ENCODE peak calls at places on chromosomes 12 and 14, in nine cellular contexts. O, Q, Z, U, J, W, S, V and I are unnamed samples.

GRCh38 chr12:68279227-68280054 is 26.0 kb upstream of the IL22 start:
- DNase-seq in O (no peak), Q (no peak), Z (no peak), U (no peak), J (no peak), W (no peak), S (no peak), V (no peak), I (peak)

GRCh38 chr14:66005899-66006434 is 480.2 kb upstream of the CCDC196 start:
- DNase-seq in O (no peak), Q (no peak), Z (no peak), U (no peak), J (no peak), W (no peak), S (no peak), V (no peak), I (no peak)

GRCh38 chr12:132075714-132076553 is 68.2 kb downstream of the DDX51 start:
- DNase-seq in O (no peak), Q (no peak), Z (no peak), U (no peak), J (no peak), W (no peak), S (no peak), V (no peak), I (no peak)

GRCh38 chr12:15627995-15628945 is 160.9 kb downstream of the EPS8 start:
- DNase-seq in O (no peak), Q (no peak), Z (no peak), U (no peak), J (no peak), W (no peak), S (no peak), V (no peak), I (no peak)

GRCh38 chr14:103716899-103717411 is 1.3 kb downstream of the ZFYVE21 start:
- DNase-seq in O (no peak), Q (no peak), Z (no peak), U (no peak), J (no peak), W (no peak), S (no peak), V (no peak), I (no peak)

GRCh38 chr12:111430418-111431353 is 25.0 kb downstream of the SH2B3 start:
- DNase-seq in O (no peak), Q (no peak), Z (no peak), U (no peak), J (no peak), W (no peak), S (no peak), V (no peak), I (no peak)

GRCh38 chr14:55930016-55930784 is 188.0 kb upstream of the PELI2 start:
- DNase-seq in O (no peak), Q (no peak), Z (no peak), U (no peak), J (no peak), W (no peak), S (no peak), V (no peak), I (no peak)

GRCh38 chr12:15937902-15938301 is 26.8 kb downstream of the DERA start:
- DNase-seq in O (no peak), Q (no peak), Z (no peak), U (no peak), J (no peak), W (no peak), S (no peak), V (no peak), I (no peak)

GRCh38 chr12:54421175-54421872 is 2.3 kb upstream of the ITGA5 start:
- DNase-seq in O (no peak), Q (peak), Z (no peak), U (peak), J (no peak), W (no peak), S (peak), V (peak), I (no peak)

GRCh38 chr14:99892406-99892805 is 99.2 kb downstream of the EML1 start:
- DNase-seq in O (no peak), Q (no peak), Z (no peak), U (no peak), J (no peak), W (no peak), S (no peak), V (peak), I (no peak)

GRCh38 chr12:92796650-92797049 is 93.9 kb downstream of the PLEKHG7 start:
- DNase-seq in O (no peak), Q (no peak), Z (no peak), U (no peak), J (no peak), W (no peak), S (no peak), V (no peak), I (no peak)

GRCh38 chr12:32419520-32419960 is 20.2 kb downstream of the FGD4 start:
- DNase-seq in O (no peak), Q (no peak), Z (no peak), U (no peak), J (no peak), W (no peak), S (no peak), V (no peak), I (peak)

GRCh38 chr14:34059925-34060746 is 109.3 kb upstream of the EGLN3 start:
- DNase-seq in O (peak), Q (peak), Z (peak), U (peak), J (no peak), W (peak), S (peak), V (peak), I (peak)

GRCh38 chr12:122137681-122138080 is 36.3 kb downstream of the IL31 start:
- DNase-seq in O (no peak), Q (no peak), Z (no peak), U (no peak), J (no peak), W (no peak), S (no peak), V (no peak), I (no peak)

GRCh38 chr12:85626031-85626781 is 210.0 kb downstream of the RASSF9 start:
- DNase-seq in O (no peak), Q (no peak), Z (no peak), U (no peak), J (no peak), W (no peak), S (no peak), V (no peak), I (no peak)

GRCh38 chr14:76866469-76866868 is 40.3 kb downstream of the LRRC74A start:
- DNase-seq in O (no peak), Q (no peak), Z (no peak), U (no peak), J (no peak), W (no peak), S (no peak), V (no peak), I (no peak)

GRCh38 chr12:53219956-53220856 is 11.8 kb downstream of the RARG start:
- DNase-seq in O (peak), Q (peak), Z (peak), U (peak), J (no peak), W (peak), S (peak), V (no peak), I (peak)

GRCh38 chr14:91255026-91255695 is 10.7 kb upstream of the GPR68 start:
- DNase-seq in O (no peak), Q (no peak), Z (no peak), U (no peak), J (no peak), W (no peak), S (no peak), V (no peak), I (no peak)

GRCh38 chr12:54173066-54173726 is 15.6 kb downstream of the SMUG1 start:
- DNase-seq in O (no peak), Q (peak), Z (peak), U (peak), J (no peak), W (peak), S (peak), V (no peak), I (no peak)

GRCh38 chr14:29216774-29217232 is 450.2 kb downstream of the FOXG1 start:
- DNase-seq in O (no peak), Q (no peak), Z (no peak), U (no peak), J (no peak), W (no peak), S (no peak), V (no peak), I (no peak)

GRCh38 chr12:3122841-3123678 is 45.9 kb downstream of the TSPAN9 start:
- DNase-seq in O (no peak), Q (no peak), Z (no peak), U (peak), J (no peak), W (no peak), S (no peak), V (no peak), I (peak)

GRCh38 chr12:93978553-93978952 is 169.8 kb upstream of the PLXNC1 start:
- DNase-seq in O (no peak), Q (no peak), Z (no peak), U (peak), J (no peak), W (no peak), S (peak), V (no peak), I (no peak)

GRCh38 chr14:55129428-55130193 is 559 bp downstream of the LGALS3 start:
- DNase-seq in O (peak), Q (peak), Z (peak), U (peak), J (no peak), W (peak), S (peak), V (peak), I (peak)

GRCh38 chr14:80645667-80646413 is 295.7 kb downstream of the CEP128 start:
- DNase-seq in O (no peak), Q (no peak), Z (no peak), U (no peak), J (no peak), W (no peak), S (no peak), V (no peak), I (no peak)

GRCh38 chr14:56125772-56126411 is 7.7 kb downstream of the PELI2 start:
- DNase-seq in O (no peak), Q (no peak), Z (no peak), U (no peak), J (no peak), W (no peak), S (no peak), V (no peak), I (no peak)

GRCh38 chr14:104864267-104865068 is 600 bp upstream of the CEP170B start:
- DNase-seq in O (peak), Q (peak), Z (peak), U (no peak), J (no peak), W (peak), S (peak), V (no peak), I (peak)

GRCh38 chr14:30355431-30355913 is 203.5 kb upstream of the G2E3 start:
- DNase-seq in O (no peak), Q (no peak), Z (no peak), U (no peak), J (peak), W (no peak), S (no peak), V (no peak), I (no peak)

GRCh38 chr14:64765740-64766302 is 61.6 kb downstream of the PLEKHG3 start:
- DNase-seq in O (no peak), Q (no peak), Z (no peak), U (no peak), J (no peak), W (no peak), S (no peak), V (no peak), I (no peak)

GRCh38 chr14:63203618-63204406 is 431 bp upstream of the RHOJ start:
- DNase-seq in O (no peak), Q (peak), Z (peak), U (peak), J (no peak), W (peak), S (peak), V (peak), I (peak)

GRCh38 chr12:16939871-16940306 is 333.9 kb upstream of the LMO3 start:
- DNase-seq in O (peak), Q (peak), Z (no peak), U (no peak), J (peak), W (peak), S (no peak), V (no peak), I (peak)

GRCh38 chr12:111154180-111154579 is 214.7 kb downstream of the PHETA1 start:
- DNase-seq in O (no peak), Q (no peak), Z (no peak), U (no peak), J (no peak), W (no peak), S (no peak), V (no peak), I (no peak)

GRCh38 chr12:77830502-77830901 is at the start of gene NAV3:
- DNase-seq in O (no peak), Q (no peak), Z (no peak), U (no peak), J (no peak), W (no peak), S (no peak), V (no peak), I (no peak)

GRCh38 chr12:53939141-53940108 is 794 bp downstream of the HOXC13 start:
- DNase-seq in O (peak), Q (no peak), Z (no peak), U (no peak), J (no peak), W (no peak), S (no peak), V (no peak), I (no peak)

GRCh38 chr12:95591731-95592130 is 40.5 kb upstream of the USP44 start:
- DNase-seq in O (no peak), Q (no peak), Z (no peak), U (no peak), J (no peak), W (no peak), S (no peak), V (no peak), I (no peak)

GRCh38 chr14:104268725-104269436 is 130.5 kb downstream of the KIF26A start:
- DNase-seq in O (no peak), Q (peak), Z (peak), U (no peak), J (no peak), W (peak), S (no peak), V (no peak), I (peak)

GRCh38 chr12:52495385-52495784 is 2.3 kb upstream of the KRT6A start:
- DNase-seq in O (peak), Q (no peak), Z (no peak), U (no peak), J (no peak), W (no peak), S (no peak), V (peak), I (no peak)

DNA sequence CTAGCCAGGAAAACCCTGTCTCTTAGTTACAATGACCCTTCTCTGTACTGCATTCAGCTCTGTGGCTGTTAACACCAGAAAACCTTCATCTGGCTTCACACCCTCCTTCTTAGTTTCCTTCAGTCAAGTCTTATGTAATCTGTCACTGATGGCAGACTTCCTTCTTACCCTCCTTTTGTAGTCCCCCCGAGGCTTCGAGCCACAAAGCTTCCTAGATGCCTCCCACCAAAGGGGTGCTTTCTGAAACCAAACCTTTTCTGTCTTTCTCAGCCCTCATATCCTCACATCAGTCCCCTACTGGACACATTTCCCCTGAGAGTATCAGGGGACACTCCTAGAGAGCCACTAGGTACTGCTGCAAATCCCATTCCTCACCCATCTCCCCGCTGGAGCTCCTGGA is 16.6 kb downstream of the NGDN start:
- DNase-seq in O (no peak), Q (no peak), Z (no peak), U (no peak), J (no peak), W (no peak), S (no peak), V (no peak), I (no peak)
- TF ChIP-seq EP300 in O (no peak), Q (no peak), Z (no peak), U (no peak), J (no peak), W (no peak), S (no peak), V (no peak), I (no peak)

DNA sequence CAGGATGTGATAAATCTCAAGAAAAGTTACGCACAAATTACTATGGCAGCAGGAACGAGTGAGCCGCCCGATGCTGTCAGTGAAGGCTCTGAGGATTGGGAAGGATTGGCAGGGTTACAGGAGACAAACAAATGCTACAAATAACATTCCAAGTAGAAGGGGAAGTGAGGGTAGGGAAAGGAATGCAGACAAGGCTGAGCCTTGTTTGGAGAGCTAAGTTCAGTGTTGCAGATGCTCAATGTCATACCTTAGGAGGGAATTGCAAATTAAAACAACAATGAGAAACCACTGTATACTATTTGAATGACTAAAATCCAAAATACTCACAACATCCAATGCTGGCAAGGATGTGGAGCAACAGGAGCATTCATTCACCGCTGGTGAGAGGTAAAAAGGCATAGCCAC is 1.3 kb downstream of the CLEC9A start:
- DNase-seq in O (no peak), Q (no peak), Z (no peak), U (no peak), J (no peak), W (no peak), S (no peak), V (no peak), I (no peak)
- TF ChIP-seq EP300 in O (no peak), Q (no peak), Z (no peak), U (no peak), J (no peak), W (no peak), S (no peak), V (no peak), I (no peak)

DNA sequence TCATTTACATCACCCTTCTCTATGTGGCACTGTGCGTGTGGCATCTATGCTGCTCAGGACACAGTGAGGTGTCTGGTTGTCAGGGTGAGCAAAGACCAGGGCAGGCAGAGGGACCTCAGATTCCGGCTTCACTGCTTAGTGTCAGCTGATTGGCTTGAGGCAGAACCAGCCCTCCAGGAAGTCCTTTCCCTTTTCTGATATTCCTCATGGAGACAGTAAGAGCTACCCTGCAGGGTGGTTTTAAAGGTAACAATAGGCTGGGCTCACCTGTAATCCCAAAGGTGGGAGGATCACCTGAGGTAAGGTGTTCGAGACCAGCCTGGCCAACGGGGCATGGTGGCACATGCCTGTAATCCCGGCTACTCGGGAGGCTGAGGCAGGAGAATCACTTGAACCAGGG is 129.3 kb upstream of the AMIGO2 start:
- DNase-seq in O (no peak), Q (no peak), Z (no peak), U (no peak), J (no peak), W (no peak), S (no peak), V (no peak), I (no peak)
- TF ChIP-seq EP300 in O (no peak), Q (no peak), Z (no peak), U (no peak), J (no peak), W (no peak), S (no peak), V (no peak), I (no peak)

DNA sequence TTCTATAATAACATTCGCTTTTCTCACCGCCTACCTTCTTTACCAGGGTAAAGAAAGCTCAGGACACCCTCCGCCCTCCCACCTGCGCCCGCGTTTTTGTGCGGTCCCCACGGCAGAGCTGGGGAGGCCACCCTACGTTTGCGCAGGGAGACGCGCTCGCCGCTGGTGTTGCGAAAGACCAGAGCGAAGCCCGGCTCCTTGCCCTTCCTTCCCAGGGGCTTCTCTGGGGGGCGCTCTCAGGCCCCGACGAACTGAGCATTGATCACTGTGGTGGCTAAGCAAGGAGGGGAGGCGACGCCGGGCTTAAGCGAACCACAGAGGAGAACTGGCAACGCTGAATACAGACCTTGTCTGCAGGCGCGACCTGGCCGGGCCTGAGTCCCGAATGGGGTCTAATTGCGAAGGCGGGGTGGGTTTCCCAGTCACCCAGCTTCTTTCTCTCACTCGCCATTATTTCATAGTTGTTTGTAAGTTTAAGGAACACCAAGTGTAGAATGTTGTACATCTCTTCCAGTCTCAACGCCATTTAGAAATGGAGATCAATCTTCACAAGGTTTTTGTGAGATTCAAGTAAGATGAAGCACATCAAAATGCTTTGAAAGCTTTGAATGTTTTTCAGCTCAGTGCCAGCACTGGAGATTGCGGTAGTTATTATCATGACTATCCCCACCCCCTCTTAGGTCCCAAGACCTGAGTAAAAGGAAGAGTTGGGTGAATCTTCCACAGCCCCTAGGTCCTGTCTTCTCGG is 1.7 kb upstream of the NKX2-1 start:
- DNase-seq in O (no peak), Q (no peak), Z (no peak), U (no peak), J (no peak), W (no peak), S (no peak), V (peak), I (peak)
- TF ChIP-seq EP300 in O (no peak), Q (no peak), Z (no peak), U (no peak), J (no peak), W (no peak), S (no peak), V (no peak), I (no peak)

DNA sequence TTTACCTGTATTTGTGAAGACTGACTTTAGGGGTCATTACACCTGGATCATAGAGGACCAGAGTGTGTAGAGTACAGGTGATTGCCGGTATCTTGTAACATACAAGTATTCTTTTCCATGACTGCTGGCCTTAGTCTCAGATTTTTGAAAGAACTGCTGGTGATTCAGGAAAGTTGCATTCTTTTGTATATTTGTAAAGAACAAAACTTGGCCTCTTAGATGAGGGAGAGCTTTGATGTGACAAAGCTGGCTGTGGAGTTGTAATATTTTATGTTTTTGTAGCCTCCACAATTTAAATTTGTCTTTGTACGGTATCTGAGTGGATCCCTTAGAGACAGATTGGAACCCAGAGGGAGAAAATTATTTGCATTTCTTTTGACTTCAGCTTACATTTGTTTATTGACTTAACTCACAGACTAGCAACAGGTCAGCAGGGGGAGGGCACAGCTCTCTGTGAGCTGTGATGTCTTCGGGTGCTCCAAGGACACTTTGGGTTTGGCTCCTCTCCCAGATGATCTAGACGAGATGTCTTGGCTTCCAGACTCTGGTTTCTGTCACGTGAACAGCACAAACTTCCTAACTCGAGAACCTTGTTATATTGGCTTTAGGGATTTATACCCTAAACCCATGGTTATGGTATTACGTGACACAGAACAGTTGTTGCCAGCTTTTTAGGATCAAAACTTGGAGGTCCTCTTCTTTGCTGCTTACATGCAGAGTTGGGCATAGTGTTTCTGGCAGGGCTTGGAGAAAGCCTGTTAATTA is 65.9 kb downstream of the DAAM1 start:
- DNase-seq in O (no peak), Q (peak), Z (peak), U (peak), J (no peak), W (peak), S (peak), V (no peak), I (no peak)
- TF ChIP-seq EP300 in O (no peak), Q (no peak), Z (no peak), U (peak), J (no peak), W (no peak), S (no peak), V (no peak), I (no peak)